ENCODE peak calls at places on chromosomes 13 and 19, in four cellular contexts. H, C, K and Q are unnamed samples.

GRCh38 chr19:30539315-30539714 is 167.1 kb downstream of the ZNF536 start:
- DNase-seq in K (no peak), H (no peak), C (no peak), Q (no peak)

GRCh38 chr19:1826557-1827521 is 14.8 kb upstream of the ATP8B3 start:
- DNase-seq in H (no peak), K (no peak), C (no peak), Q (no peak)

GRCh38 chr19:16938211-16938610 is 49.4 kb downstream of the F2RL3 start:
- DNase-seq in H (no peak), K (no peak), C (no peak), Q (no peak)

GRCh38 chr13:20609145-20609544 is 42.2 kb downstream of the IFT88 start:
- DNase-seq in C (no peak), K (no peak), H (no peak), Q (peak; percentile 80)

GRCh38 chr19:45418812-45419211 is 4.9 kb downstream of the ERCC1 start:
- DNase-seq in H (no peak), C (no peak), K (no peak), Q (no peak)

GRCh38 chr13:77800219-77800618 is 102.7 kb downstream of the SLAIN1 start:
- DNase-seq in H (no peak), K (no peak), C (no peak), Q (no peak)

GRCh38 chr13:43113603-43114002 is 90.2 kb downstream of the DNAJC15 start:
- DNase-seq in H (no peak), K (peak; percentile 25), C (no peak), Q (no peak)

GRCh38 chr13:41456768-41457588 is at the start of gene RGCC:
- DNase-seq in C (peak; percentile 93), H (peak; percentile 78), K (peak; percentile 30), Q (peak; percentile 74)

GRCh38 chr19:17076539-17076919 is 952 bp downstream of the MYO9B start:
- DNase-seq in H (no peak), K (no peak), C (no peak), Q (peak; percentile 19)

GRCh38 chr13:111665691-111666095 is 345.3 kb downstream of the TEX29 start:
- DNase-seq in C (no peak), H (no peak), K (no peak), Q (no peak)

GRCh38 chr19:5460748-5461147 is 5.5 kb downstream of the ZNRF4 start:
- DNase-seq in H (no peak), C (no peak), K (no peak), Q (no peak)

GRCh38 chr19:10189631-10190425 is 4.9 kb downstream of the DNMT1 start:
- DNase-seq in K (no peak), H (no peak), C (no peak), Q (no peak)

GRCh38 chr13:70812481-70812880 is 704.2 kb upstream of the KLHL1 start:
- DNase-seq in K (no peak), H (no peak), C (no peak), Q (peak; percentile 12)

GRCh38 chr19:48338253-48338755 is 13.0 kb downstream of the EMP3 start:
- DNase-seq in C (no peak), H (no peak), K (no peak), Q (no peak)

GRCh38 chr13:47306991-47307390 is 410.1 kb upstream of the HTR2A start:
- DNase-seq in H (no peak), C (no peak), K (no peak), Q (no peak)

GRCh38 chr13:113880651-113881611 is 17.1 kb upstream of the GAS6 start:
- DNase-seq in K (no peak), H (no peak), C (peak; percentile 44), Q (peak; percentile 67)

GRCh38 chr13:26978081-26978860 is 193.3 kb downstream of the USP12 start:
- DNase-seq in K (no peak), H (no peak), C (no peak), Q (no peak)

GRCh38 chr19:22733691-22734090 is 50.3 kb downstream of the ZNF99 start:
- DNase-seq in C (no peak), H (no peak), K (no peak), Q (no peak)

GRCh38 chr13:51562011-51562671 is 22.1 kb upstream of the WDFY2 start:
- DNase-seq in H (peak; percentile 18), K (no peak), C (no peak), Q (no peak)

GRCh38 chr19:6694147-6694815 is 24.3 kb upstream of the TNFSF14 start:
- DNase-seq in K (peak; percentile 53), H (no peak), C (no peak), Q (no peak)

GRCh38 chr13:20313896-20314295 is 81.8 kb upstream of the GJB6 start:
- DNase-seq in C (no peak), H (no peak), K (no peak), Q (no peak)

GRCh38 chr19:44092108-44092507 is 2.1 kb upstream of the ZNF224 start:
- DNase-seq in C (no peak), H (no peak), K (no peak), Q (no peak)

GRCh38 chr13:113357529-113357928 is 6.4 kb downstream of the GRTP1 start:
- DNase-seq in K (no peak), H (no peak), C (no peak), Q (no peak)

GRCh38 chr19:44747739-44748425 is 626 bp upstream of the BCL3 start:
- DNase-seq in K (peak; percentile 50), C (peak; percentile 89), H (no peak), Q (peak; percentile 76)

GRCh38 chr13:38386421-38386820 is 36.8 kb downstream of the UFM1 start:
- DNase-seq in H (no peak), C (no peak), K (no peak), Q (no peak)

GRCh38 chr13:48493076-48493765 is 39.7 kb downstream of the RCBTB2 start:
- DNase-seq in C (no peak), K (no peak), H (no peak), Q (peak; percentile 28)

GRCh38 chr13:52356327-52356726 is 49.6 kb downstream of the THSD1 start:
- DNase-seq in H (no peak), C (no peak), K (no peak), Q (no peak)

GRCh38 chr13:24152292-24153214 is 8.0 kb upstream of the SPATA13 start:
- DNase-seq in K (peak; percentile 65), H (no peak), C (no peak), Q (no peak)

GRCh38 chr19:35718345-35719041 is 690 bp downstream of the KMT2B start:
- DNase-seq in C (no peak), K (no peak), H (peak; percentile 65), Q (peak; percentile 25)

GRCh38 chr13:62210951-62211350 is 795.3 kb upstream of the PCDH20 start:
- DNase-seq in C (no peak), H (no peak), K (no peak), Q (no peak)

GRCh38 chr13:89923052-89923451 is 1424.4 kb upstream of the MIR17HG start:
- DNase-seq in C (no peak), K (no peak), H (no peak), Q (no peak)
- TF ChIP-seq POLR2AphosphoS5 in C (no peak), K (no peak), H (no peak), Q (no peak)

DNA sequence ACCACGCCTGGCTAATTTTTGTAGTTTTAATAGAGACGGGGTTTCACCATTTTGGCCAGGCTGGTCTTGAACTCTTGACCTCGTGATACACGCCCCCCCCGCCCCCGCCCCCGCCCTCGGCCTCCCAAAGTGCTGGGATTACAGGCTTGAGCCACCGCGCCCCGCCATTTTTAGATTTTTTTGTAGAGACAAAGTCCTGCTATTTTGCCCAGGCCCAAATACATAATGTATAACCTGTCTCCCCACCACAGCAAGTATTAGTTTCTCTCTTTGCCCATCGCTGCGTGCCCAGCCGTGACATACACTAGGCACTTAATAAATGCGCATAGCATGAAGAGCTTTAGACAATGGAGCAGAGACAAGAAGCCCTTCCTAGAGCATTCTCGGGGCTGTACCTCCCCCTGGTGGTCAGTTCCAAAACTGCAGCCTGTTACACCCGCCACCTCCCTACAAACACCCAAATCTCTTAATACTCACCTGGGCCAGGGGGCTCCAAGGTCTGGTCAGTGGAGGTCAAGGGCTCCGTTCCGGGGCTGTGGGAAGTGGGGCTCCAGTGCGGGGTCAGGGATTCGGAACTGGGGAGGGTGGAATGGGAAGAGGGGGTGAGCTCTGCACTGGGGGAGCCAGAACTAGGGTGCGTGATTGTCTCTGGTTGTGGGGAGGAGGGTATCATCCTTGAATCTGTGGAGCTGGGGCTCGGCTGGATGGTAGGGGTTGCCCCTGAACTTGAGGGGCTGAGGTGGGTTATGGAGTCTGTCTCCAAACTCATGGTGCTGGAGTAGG is 22.5 kb downstream of the IQCN start:
- DNase-seq in H (peak; percentile 72), K (peak; percentile 56), C (peak; percentile 86), Q (peak; percentile 70)
- TF ChIP-seq POLR2AphosphoS5 in H (no peak), K (no peak), C (no peak), Q (no peak)

DNA sequence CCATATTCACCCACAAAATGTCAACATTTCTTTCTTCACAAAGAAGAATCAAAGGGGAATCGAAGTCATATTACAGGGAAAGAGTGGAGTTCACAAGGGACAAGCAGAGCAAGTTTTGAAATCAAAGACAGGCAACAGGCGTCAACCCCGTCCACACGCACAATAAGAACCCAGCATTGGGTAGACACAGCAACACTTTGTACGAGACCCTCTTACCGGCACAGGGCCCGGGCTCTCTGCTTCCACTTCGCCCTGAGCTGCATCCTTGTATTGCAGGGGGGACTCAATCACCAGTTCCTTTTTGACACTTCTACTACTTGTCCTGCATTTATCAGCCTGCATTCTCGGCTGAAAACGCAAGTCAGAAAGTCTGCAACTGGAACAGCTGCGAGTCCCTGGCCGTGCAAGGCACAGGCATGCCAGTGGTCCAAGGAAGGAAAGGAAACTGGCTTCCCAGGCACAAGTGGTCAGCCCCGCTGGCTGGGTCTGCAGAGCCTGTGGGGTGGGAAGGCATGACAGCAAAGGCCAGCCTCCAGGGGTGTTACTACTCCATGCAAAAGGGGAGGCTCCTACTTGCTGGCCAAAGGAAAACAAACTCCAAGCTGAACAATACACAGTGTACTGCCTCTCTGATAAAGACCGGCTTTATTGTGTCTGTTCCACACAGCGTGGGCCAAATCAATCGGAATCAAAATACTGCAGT is at the start of gene DOCK9:
- DNase-seq in H (no peak), C (peak; percentile 75), K (no peak), Q (peak; percentile 89)
- TF ChIP-seq POLR2AphosphoS5 in H (no peak), C (no peak), K (no peak), Q (peak; percentile 58)

GRCh38 chr19:40800997-40801377 is 2.0 kb downstream of the EGLN2 start:
- DNase-seq in C (no peak), H (no peak), K (no peak), Q (no peak)

GRCh38 chr19:40800339-40800996 is 1.5 kb downstream of the EGLN2 start:
- DNase-seq in C (no peak), K (no peak), H (no peak), Q (no peak)

GRCh38 chr19:40798223-40798996 is 581 bp upstream of the EGLN2 start:
- DNase-seq in H (peak; percentile 85), C (peak; percentile 100), K (peak; percentile 99), Q (peak; percentile 100)

GRCh38 chr19:40798997-40799557 is at the start of gene EGLN2:
- DNase-seq in K (no peak), H (peak; percentile 85), C (no peak), Q (peak; percentile 34)

DNA sequence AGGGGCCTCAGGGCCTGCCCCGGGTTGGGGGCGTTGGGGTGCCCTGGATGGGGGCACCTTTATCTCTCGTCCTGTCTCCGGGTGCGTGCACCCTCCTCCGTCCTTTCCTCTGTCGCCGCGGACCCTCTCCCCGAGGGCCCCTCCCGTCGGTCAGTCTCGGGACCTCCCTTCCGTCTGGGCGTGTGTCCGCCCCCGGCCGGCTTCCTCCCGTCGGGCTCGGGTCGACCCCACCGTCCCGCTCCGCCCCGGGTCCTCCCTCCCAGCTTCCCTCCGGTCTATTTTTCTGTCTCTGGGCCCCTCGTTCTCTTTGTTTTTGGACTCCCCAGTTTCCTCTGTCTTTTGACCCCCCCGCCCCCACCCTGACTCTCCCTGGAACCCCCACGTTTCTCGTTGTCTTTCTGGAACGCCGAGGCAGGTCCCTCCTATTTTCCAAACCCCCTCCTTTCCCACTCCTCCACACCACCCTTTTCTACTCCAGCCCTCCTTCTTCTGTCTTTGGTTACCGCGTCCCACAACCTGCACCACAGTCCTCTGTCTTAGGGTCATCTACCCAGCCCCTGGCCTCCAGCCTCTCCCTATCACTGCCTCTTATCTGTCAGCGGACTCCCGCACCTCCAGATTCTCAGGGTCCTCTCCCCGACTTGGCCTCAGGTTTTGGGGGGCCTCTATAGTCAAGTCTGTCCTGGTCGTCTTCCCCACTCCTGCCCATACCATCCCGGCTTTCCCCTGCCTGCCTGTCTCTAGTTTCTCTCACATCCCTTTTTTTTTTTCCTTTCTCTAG is 757 bp downstream of the EGLN2 start:
- DNase-seq in K (no peak), H (no peak), C (peak; percentile 86), Q (peak; percentile 64)
- TF ChIP-seq POLR2AphosphoS5 in K (no peak), H (no peak), C (no peak), Q (peak; percentile 95)